ENCODE peak calls at places on chromosomes 6 and 20, in five cellular contexts. W, I, H, T and L are unnamed samples.

GRCh38 chr20:25077610-25078169 is 4.3 kb downstream of the VSX1 start:
- DNase-seq in H (no peak), I (peak), W (peak), T (peak), L (no peak)

GRCh38 chr6:3159805-3160781 is 2.7 kb upstream of the TUBB2A start:
- DNase-seq in T (no peak), H (peak), W (peak), I (peak), L (no peak)

GRCh38 chr20:63172726-63173125 is 43.2 kb downstream of the YTHDF1 start:
- DNase-seq in T (no peak), H (peak), W (peak), I (peak), L (no peak)

GRCh38 chr6:3282461-3283236 is 23.9 kb downstream of the PSMG4 start:
- DNase-seq in W (no peak), I (no peak), H (no peak), T (no peak), L (no peak)

GRCh38 chr6:37608587-37608986 is 89.1 kb downstream of the MDGA1 start:
- DNase-seq in T (no peak), W (no peak), I (no peak), H (no peak), L (no peak)

GRCh38 chr6:159444073-159444472 is 249.0 kb downstream of the SOD2 start:
- DNase-seq in W (no peak), T (no peak), H (no peak), I (no peak), L (no peak)

GRCh38 chr6:170293411-170293844 is 2.5 kb upstream of the DLL1 start:
- DNase-seq in W (no peak), I (no peak), T (no peak), H (no peak), L (no peak)

GRCh38 chr6:11989376-11989775 is 22.7 kb upstream of the HIVEP1 start:
- DNase-seq in W (no peak), I (no peak), T (no peak), H (no peak), L (no peak)

GRCh38 chr20:34948030-34948429 is 7.6 kb downstream of the GSS start:
- DNase-seq in I (no peak), H (no peak), T (peak), W (no peak), L (no peak)

GRCh38 chr20:16929756-16930155 is 181.6 kb downstream of the OTOR start:
- DNase-seq in T (peak), W (no peak), I (no peak), H (no peak), L (no peak)
- TF ChIP-seq BHLHE40 in T (no peak), W (no peak), I (no peak), H (no peak), L (no peak)

GRCh38 chr6:158259136-158259535 is 53.1 kb upstream of the TULP4 start:
- DNase-seq in T (no peak), I (no peak), W (no peak), H (no peak), L (no peak)
- TF ChIP-seq BHLHE40 in T (no peak), I (no peak), W (no peak), H (no peak), L (no peak)

DNA sequence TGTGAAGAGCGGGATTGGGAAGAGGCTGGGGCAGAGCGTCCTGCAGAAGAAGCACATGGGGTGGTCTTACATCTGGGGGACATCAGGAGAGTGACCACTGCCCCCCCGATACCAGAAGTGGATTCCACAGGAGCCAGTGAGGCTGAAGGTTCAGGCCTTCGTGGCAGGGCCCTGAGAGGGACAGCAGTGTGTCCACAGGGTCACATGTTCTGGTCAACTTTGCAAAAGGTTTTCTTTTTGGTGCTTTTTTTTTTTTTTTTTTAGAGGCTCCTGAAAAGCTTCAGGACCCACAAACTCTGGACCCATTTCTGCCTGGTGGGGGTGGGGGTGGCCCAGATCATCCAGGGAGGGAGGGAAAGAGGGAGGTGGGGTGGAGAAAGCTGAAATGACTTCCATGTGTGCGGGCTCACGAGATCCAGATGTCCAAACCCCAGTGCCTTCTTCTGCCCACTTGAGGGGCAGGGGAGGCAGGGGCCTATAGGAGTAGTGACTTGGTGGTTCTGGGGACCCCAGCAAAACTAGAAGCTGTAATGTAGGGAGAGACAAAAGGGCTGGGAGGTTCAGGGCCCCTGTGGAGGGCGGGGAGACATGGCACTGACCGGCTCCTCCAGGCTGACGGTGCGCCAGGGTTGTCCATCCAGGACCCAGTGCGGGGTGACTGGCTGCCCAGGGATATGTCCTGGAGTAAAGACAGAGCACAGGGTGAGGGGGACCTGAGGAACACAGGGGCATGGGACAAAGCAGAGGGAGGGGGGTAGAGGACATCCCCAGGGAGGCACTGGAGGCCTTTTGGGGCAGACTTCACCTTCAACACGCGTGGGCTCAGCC is 2.7 kb downstream of the ADAM33 start:
- DNase-seq in I (no peak), W (no peak), H (no peak), T (no peak), L (no peak)
- TF ChIP-seq BHLHE40 in I (no peak), W (no peak), H (no peak), T (no peak), L (no peak)

GRCh38 chr20:45340236-45340847 is 7.9 kb downstream of the SDC4 start:
- DNase-seq in W (no peak), T (no peak), H (no peak), I (peak), L (no peak)
- TF ChIP-seq BHLHE40 in W (no peak), T (no peak), H (no peak), I (no peak), L (no peak)

GRCh38 chr20:57824909-57825308 is 115.1 kb upstream of the PMEPA1 start:
- DNase-seq in W (no peak), T (no peak), I (no peak), H (no peak), L (no peak)
- TF ChIP-seq BHLHE40 in W (no peak), T (no peak), I (no peak), H (no peak), L (no peak)